ENCODE peak calls at places on chromosomes 7 and 10, in ten cellular contexts. One of them, this sample, is unnamed.

GRCh38 chr7:113890326-113891030 is 28.3 kb downstream of the PPP1R3A start:
- DNase-seq in activated CD8-positive, alpha-beta memory T cell treated with anti-CD3 and anti-CD28 coated beads, Interleukin-2, amount 50 U/mL, for 4 hours: no peak
- DNase-seq in G401: no peak
- DNase-seq in left ventricle myocardium inferior: no peak
- DNase-seq in ACHN: no peak
- DNase-seq in CD4-positive, CD25-positive, alpha-beta regulatory T cell: no peak
- DNase-seq in cardiac muscle cell: no peak
- DNase-seq in stimulated activated CD8-positive, alpha-beta memory T cell treated with anti-CD3 and anti-CD28 coated beads, Interleukin-15, amount 100 ng/mL, for 1 hour: no peak
- DNase-seq in A172: peak
- DNase-seq in endothelial cell: no peak
- DNase-seq in this sample: no peak

GRCh38 chr7:157442456-157442855 is 105.7 kb downstream of the DNAJB6 start:
- DNase-seq in activated CD8-positive, alpha-beta memory T cell treated with anti-CD3 and anti-CD28 coated beads, Interleukin-2, amount 50 U/mL, for 4 hours: no peak
- DNase-seq in G401: no peak
- DNase-seq in left ventricle myocardium inferior: no peak
- DNase-seq in ACHN: no peak
- DNase-seq in CD4-positive, CD25-positive, alpha-beta regulatory T cell: no peak
- DNase-seq in cardiac muscle cell: no peak
- DNase-seq in stimulated activated CD8-positive, alpha-beta memory T cell treated with anti-CD3 and anti-CD28 coated beads, Interleukin-15, amount 100 ng/mL, for 1 hour: no peak
- DNase-seq in A172: no peak
- DNase-seq in endothelial cell: no peak
- DNase-seq in this sample: no peak

GRCh38 chr7:151686826-151687225 is 167.1 kb upstream of the RHEB start:
- DNase-seq in activated CD8-positive, alpha-beta memory T cell treated with anti-CD3 and anti-CD28 coated beads, Interleukin-2, amount 50 U/mL, for 4 hours: no peak
- DNase-seq in G401: no peak
- DNase-seq in left ventricle myocardium inferior: no peak
- DNase-seq in ACHN: no peak
- DNase-seq in CD4-positive, CD25-positive, alpha-beta regulatory T cell: no peak
- DNase-seq in cardiac muscle cell: no peak
- DNase-seq in stimulated activated CD8-positive, alpha-beta memory T cell treated with anti-CD3 and anti-CD28 coated beads, Interleukin-15, amount 100 ng/mL, for 1 hour: no peak
- DNase-seq in A172: no peak
- DNase-seq in endothelial cell: no peak
- DNase-seq in this sample: no peak

GRCh38 chr7:120805636-120806388 is 52.1 kb downstream of the TSPAN12 start:
- DNase-seq in activated CD8-positive, alpha-beta memory T cell treated with anti-CD3 and anti-CD28 coated beads, Interleukin-2, amount 50 U/mL, for 4 hours: peak
- DNase-seq in G401: peak
- DNase-seq in left ventricle myocardium inferior: no peak
- DNase-seq in ACHN: peak
- DNase-seq in CD4-positive, CD25-positive, alpha-beta regulatory T cell: peak
- DNase-seq in cardiac muscle cell: peak
- DNase-seq in stimulated activated CD8-positive, alpha-beta memory T cell treated with anti-CD3 and anti-CD28 coated beads, Interleukin-15, amount 100 ng/mL, for 1 hour: peak
- DNase-seq in A172: peak
- DNase-seq in endothelial cell: peak
- DNase-seq in this sample: peak

GRCh38 chr7:92255308-92255707 is 9.5 kb downstream of the ANKIB1 start:
- DNase-seq in activated CD8-positive, alpha-beta memory T cell treated with anti-CD3 and anti-CD28 coated beads, Interleukin-2, amount 50 U/mL, for 4 hours: no peak
- DNase-seq in G401: no peak
- DNase-seq in left ventricle myocardium inferior: no peak
- DNase-seq in ACHN: peak
- DNase-seq in CD4-positive, CD25-positive, alpha-beta regulatory T cell: no peak
- DNase-seq in cardiac muscle cell: no peak
- DNase-seq in stimulated activated CD8-positive, alpha-beta memory T cell treated with anti-CD3 and anti-CD28 coated beads, Interleukin-15, amount 100 ng/mL, for 1 hour: no peak
- DNase-seq in A172: peak
- DNase-seq in endothelial cell: no peak
- DNase-seq in this sample: peak

GRCh38 chr7:154423219-154423618 is 371.0 kb downstream of the DPP6 start:
- DNase-seq in activated CD8-positive, alpha-beta memory T cell treated with anti-CD3 and anti-CD28 coated beads, Interleukin-2, amount 50 U/mL, for 4 hours: no peak
- DNase-seq in G401: peak
- DNase-seq in left ventricle myocardium inferior: no peak
- DNase-seq in ACHN: no peak
- DNase-seq in CD4-positive, CD25-positive, alpha-beta regulatory T cell: no peak
- DNase-seq in cardiac muscle cell: no peak
- DNase-seq in stimulated activated CD8-positive, alpha-beta memory T cell treated with anti-CD3 and anti-CD28 coated beads, Interleukin-15, amount 100 ng/mL, for 1 hour: no peak
- DNase-seq in A172: no peak
- DNase-seq in endothelial cell: no peak
- DNase-seq in this sample: no peak

GRCh38 chr7:91915401-91916067 is 25.1 kb upstream of the AKAP9 start:
- DNase-seq in activated CD8-positive, alpha-beta memory T cell treated with anti-CD3 and anti-CD28 coated beads, Interleukin-2, amount 50 U/mL, for 4 hours: no peak
- DNase-seq in G401: no peak
- DNase-seq in left ventricle myocardium inferior: no peak
- DNase-seq in ACHN: no peak
- DNase-seq in CD4-positive, CD25-positive, alpha-beta regulatory T cell: no peak
- DNase-seq in cardiac muscle cell: no peak
- DNase-seq in stimulated activated CD8-positive, alpha-beta memory T cell treated with anti-CD3 and anti-CD28 coated beads, Interleukin-15, amount 100 ng/mL, for 1 hour: no peak
- DNase-seq in A172: no peak
- DNase-seq in endothelial cell: no peak
- DNase-seq in this sample: no peak

GRCh38 chr10:84194424-84195043 is at the start of gene CDHR1:
- DNase-seq in activated CD8-positive, alpha-beta memory T cell treated with anti-CD3 and anti-CD28 coated beads, Interleukin-2, amount 50 U/mL, for 4 hours: peak
- DNase-seq in G401: peak
- DNase-seq in left ventricle myocardium inferior: peak
- DNase-seq in ACHN: peak
- DNase-seq in CD4-positive, CD25-positive, alpha-beta regulatory T cell: peak
- DNase-seq in cardiac muscle cell: peak
- DNase-seq in stimulated activated CD8-positive, alpha-beta memory T cell treated with anti-CD3 and anti-CD28 coated beads, Interleukin-15, amount 100 ng/mL, for 1 hour: peak
- DNase-seq in A172: no peak
- DNase-seq in endothelial cell: peak
- DNase-seq in this sample: no peak

GRCh38 chr10:32410569-32410968 is 35.4 kb upstream of the CCDC7 start:
- DNase-seq in activated CD8-positive, alpha-beta memory T cell treated with anti-CD3 and anti-CD28 coated beads, Interleukin-2, amount 50 U/mL, for 4 hours: no peak
- DNase-seq in G401: no peak
- DNase-seq in left ventricle myocardium inferior: no peak
- DNase-seq in ACHN: no peak
- DNase-seq in CD4-positive, CD25-positive, alpha-beta regulatory T cell: no peak
- DNase-seq in cardiac muscle cell: no peak
- DNase-seq in stimulated activated CD8-positive, alpha-beta memory T cell treated with anti-CD3 and anti-CD28 coated beads, Interleukin-15, amount 100 ng/mL, for 1 hour: no peak
- DNase-seq in A172: no peak
- DNase-seq in endothelial cell: no peak
- DNase-seq in this sample: no peak

GRCh38 chr7:126937196-126937595 is 315.5 kb downstream of the GRM8 start:
- DNase-seq in activated CD8-positive, alpha-beta memory T cell treated with anti-CD3 and anti-CD28 coated beads, Interleukin-2, amount 50 U/mL, for 4 hours: no peak
- DNase-seq in G401: no peak
- DNase-seq in left ventricle myocardium inferior: no peak
- DNase-seq in ACHN: no peak
- DNase-seq in CD4-positive, CD25-positive, alpha-beta regulatory T cell: no peak
- DNase-seq in cardiac muscle cell: no peak
- DNase-seq in stimulated activated CD8-positive, alpha-beta memory T cell treated with anti-CD3 and anti-CD28 coated beads, Interleukin-15, amount 100 ng/mL, for 1 hour: no peak
- DNase-seq in A172: peak
- DNase-seq in endothelial cell: no peak
- DNase-seq in this sample: no peak

GRCh38 chr10:75014516-75015230 is 96.8 kb upstream of the SAMD8 start:
- DNase-seq in activated CD8-positive, alpha-beta memory T cell treated with anti-CD3 and anti-CD28 coated beads, Interleukin-2, amount 50 U/mL, for 4 hours: no peak
- DNase-seq in G401: no peak
- DNase-seq in left ventricle myocardium inferior: no peak
- DNase-seq in ACHN: no peak
- DNase-seq in CD4-positive, CD25-positive, alpha-beta regulatory T cell: peak
- DNase-seq in cardiac muscle cell: no peak
- DNase-seq in stimulated activated CD8-positive, alpha-beta memory T cell treated with anti-CD3 and anti-CD28 coated beads, Interleukin-15, amount 100 ng/mL, for 1 hour: no peak
- DNase-seq in A172: no peak
- DNase-seq in endothelial cell: no peak
- DNase-seq in this sample: no peak